ENCODE peak calls at places on chromosome 22, in five cellular contexts. D is NCI-H2029, E is NCI-H1105 treated with DMSO at 0.1 percent for 48 hours, L is Calu3, Y is left ventricle myocardium inferior. M is an unnamed sample.
A peak's percentile ranks its signal among the peaks of the same experiment; 100 is the strongest.

GRCh38 chr22:47205081-47205491 is 442.6 kb downstream of the TBC1D22A start:
- DNase-seq in Y (no peak), D (no peak), E (no peak), L (no peak), M (peak; percentile 2)

GRCh38 chr22:20128902-20129746 is 2.5 kb upstream of the ZDHHC8 start:
- DNase-seq in D (no peak), E (peak; percentile 17), L (peak; percentile 34), Y (no peak), M (no peak)

GRCh38 chr22:31262369-31263133 is 29.7 kb downstream of the PIK3IP1 start:
- DNase-seq in Y (no peak), L (no peak), E (no peak), D (no peak), M (no peak)

GRCh38 chr22:31734512-31734911 is 15.4 kb downstream of the PRR14L start:
- DNase-seq in E (no peak), L (no peak), D (no peak), Y (no peak), M (no peak)

GRCh38 chr22:17228725-17229126 is 9.5 kb upstream of the ADA2 start:
- DNase-seq in Y (no peak), D (no peak), E (no peak), L (no peak), M (no peak)

GRCh38 chr22:27274770-27275449 is 526.6 kb downstream of the MN1 start:
- DNase-seq in D (no peak), L (no peak), Y (no peak), E (no peak), M (no peak)

GRCh38 chr22:24153959-24154358 is 27.3 kb upstream of the SUSD2 start:
- DNase-seq in Y (no peak), L (no peak), D (no peak), E (no peak), M (no peak)

GRCh38 chr22:42236268-42236667 is 34.2 kb downstream of the TCF20 start:
- DNase-seq in L (no peak), D (no peak), Y (no peak), E (no peak), M (no peak)

GRCh38 chr22:31019276-31019930 is 50.3 kb downstream of the TUG1 start:
- DNase-seq in D (no peak), L (no peak), Y (no peak), E (no peak), M (no peak)

GRCh38 chr22:29152381-29153138 is 53.1 kb upstream of the EMID1 start:
- DNase-seq in L (no peak), E (no peak), D (no peak), Y (peak; percentile 39), M (peak; percentile 26)

GRCh38 chr22:21697866-21698265 is 32.1 kb downstream of the PPIL2 start:
- DNase-seq in D (no peak), E (no peak), Y (no peak), L (no peak), M (no peak)

GRCh38 chr22:39356464-39356863 is 6.7 kb downstream of the SYNGR1 start:
- DNase-seq in Y (no peak), E (no peak), L (no peak), D (peak; percentile 60), M (no peak)

GRCh38 chr22:33018232-33018864 is 39.8 kb downstream of the SYN3 start:
- DNase-seq in D (no peak), L (peak; percentile 77), Y (peak; percentile 48), E (peak; percentile 19), M (peak; percentile 75)

GRCh38 chr22:24965822-24966626 is 13.5 kb downstream of the KIAA1671 start:
- DNase-seq in L (peak; percentile 59), D (peak; percentile 61), Y (no peak), E (no peak), M (no peak)

GRCh38 chr22:36201630-36202312 is at the start of gene APOL4:
- DNase-seq in E (peak; percentile 6), L (no peak), D (no peak), Y (peak; percentile 89), M (peak; percentile 29)

GRCh38 chr22:45970709-45971388 is 6.1 kb downstream of the WNT7B start:
- DNase-seq in Y (no peak), D (no peak), L (no peak), E (no peak), M (no peak)

GRCh38 chr22:19874307-19875060 is 19.8 kb upstream of the GNB1L start:
- DNase-seq in D (peak; percentile 36), L (no peak), E (peak; percentile 64), Y (peak; percentile 41), M (peak; percentile 18)

GRCh38 chr22:37428649-37429586 is 1.6 kb upstream of the ELFN2 start:
- DNase-seq in Y (peak; percentile 49), E (no peak), L (peak; percentile 65), D (no peak), M (peak; percentile 69)

GRCh38 chr22:31504282-31504681 is 7.9 kb downstream of the SFI1 start:
- DNase-seq in L (no peak), E (no peak), D (no peak), Y (no peak), M (no peak)

GRCh38 chr22:17672417-17672991 is 33.9 kb downstream of the BCL2L13 start:
- DNase-seq in E (no peak), L (no peak), Y (no peak), D (no peak), M (no peak)

GRCh38 chr22:39478461-39478860 is 21.6 kb downstream of the MGAT3 start:
- DNase-seq in Y (no peak), L (peak; percentile 52), E (no peak), D (no peak), M (no peak)

GRCh38 chr22:37704645-37705044 is 7.8 kb downstream of the TRIOBP start:
- DNase-seq in E (no peak), D (no peak), L (no peak), Y (no peak), M (no peak)

GRCh38 chr22:38465673-38466490 is 2.0 kb upstream of the KDELR3 start:
- DNase-seq in L (no peak), E (no peak), Y (no peak), D (no peak), M (no peak)

GRCh38 chr22:33969052-33969451 is 48.8 kb upstream of the LARGE1 start:
- DNase-seq in D (no peak), Y (no peak), E (no peak), L (peak; percentile 1), M (no peak)

GRCh38 chr22:31295413-31295812 is 3.1 kb upstream of the PIK3IP1 start:
- DNase-seq in E (no peak), L (no peak), D (no peak), Y (no peak), M (no peak)

GRCh38 chr22:44364750-44365118 is 52.0 kb upstream of the SHISAL1 start:
- DNase-seq in E (no peak), L (no peak), Y (peak; percentile 34), D (no peak), M (no peak)

GRCh38 chr22:30889268-30889995 is 79.1 kb downstream of the MORC2 start:
- DNase-seq in L (no peak), Y (peak; percentile 6), E (no peak), D (no peak), M (peak; percentile 3)

GRCh38 chr22:46390652-46391301 is 55.3 kb downstream of the TRMU start:
- DNase-seq in D (peak; percentile 60), E (no peak), L (peak; percentile 73), Y (peak; percentile 61), M (peak; percentile 11)

GRCh38 chr22:46707827-46708570 is 30.1 kb downstream of the CERK start:
- DNase-seq in L (no peak), D (no peak), E (no peak), Y (no peak), M (no peak)

GRCh38 chr22:20146777-20147176 is 4.1 kb downstream of the CCDC188 start:
- DNase-seq in D (no peak), E (no peak), L (no peak), Y (no peak), M (no peak)

GRCh38 chr22:49740242-49740641 is 87.4 kb downstream of the BRD1 start:
- DNase-seq in E (no peak), D (no peak), L (no peak), Y (no peak), M (no peak)

GRCh38 chr22:17366830-17367229 is 2.4 kb upstream of the CECR2 start:
- DNase-seq in D (no peak), L (peak; percentile 31), Y (peak; percentile 61), E (no peak), M (peak; percentile 69)

GRCh38 chr22:30717331-30717921 is 22.8 kb downstream of the OSBP2 start:
- DNase-seq in E (no peak), D (no peak), L (no peak), Y (no peak), M (no peak)

GRCh38 chr22:22380098-22381030 is 128.2 kb downstream of the ZNF280B start:
- DNase-seq in L (peak; percentile 19), D (peak; percentile 17), Y (no peak), E (no peak), M (no peak)